ENCODE peak calls at places on chromosomes 7 and 10, in five cellular contexts. W is activated T-cell treated with anti-CD3 and anti-CD28 coated beads for 24 hours; V is NCI-H82; U is ureter; G is stimulated activated CD4-positive, alpha-beta T cell treated with anti-CD3 and anti-CD28 coated beads, Interleukin-4, amount 100 ng/mL, for 1 hour. S is an unnamed sample.

GRCh38 chr10:26474062-26474461 is 35.9 kb downstream of the APBB1IP start:
- DNase-seq in W (no peak), V (no peak), U (no peak), G (no peak), S (no peak)

GRCh38 chr10:19930936-19931859 is 115.0 kb downstream of the PLXDC2 start:
- DNase-seq in W (no peak), V (peak), U (peak), G (no peak), S (no peak)

GRCh38 chr10:31947144-31947926 is 18.7 kb upstream of the ARHGAP12 start:
- DNase-seq in W (no peak), V (no peak), U (peak), G (no peak), S (peak)

GRCh38 chr10:31977440-31978157 is 49.0 kb upstream of the ARHGAP12 start:
- DNase-seq in W (no peak), V (no peak), U (no peak), G (no peak), S (peak)

GRCh38 chr10:22652988-22653431 is 61.4 kb downstream of the PIP4K2A start:
- DNase-seq in W (no peak), V (no peak), U (no peak), G (peak), S (no peak)

GRCh38 chr10:101580486-101581399 is 7.3 kb downstream of the POLL start:
- DNase-seq in W (no peak), V (peak), U (no peak), G (no peak), S (no peak)

GRCh38 chr10:128000660-128001059 is 93.8 kb downstream of the PTPRE start:
- DNase-seq in W (no peak), V (no peak), U (no peak), G (no peak), S (no peak)

GRCh38 chr7:322708-323111 is 32.7 kb downstream of the FOXL3 start:
- DNase-seq in W (no peak), V (no peak), U (no peak), G (no peak), S (no peak)

GRCh38 chr7:30091431-30092386 is 43.1 kb upstream of the MTURN start:
- DNase-seq in W (no peak), V (no peak), U (no peak), G (no peak), S (no peak)

GRCh38 chr10:68251625-68252275 is 19.8 kb upstream of the ATOH7 start:
- DNase-seq in W (no peak), V (peak), U (no peak), G (no peak), S (peak)

GRCh38 chr7:101724957-101725356 is 92.5 kb upstream of the CUX1 start:
- DNase-seq in W (no peak), V (no peak), U (no peak), G (no peak), S (no peak)

GRCh38 chr10:35219906-35220890 is 93.6 kb downstream of the CREM start:
- DNase-seq in W (no peak), V (peak), U (no peak), G (no peak), S (no peak)

GRCh38 chr7:148882668-148883232 is 1.3 kb downstream of the EZH2 start:
- DNase-seq in W (no peak), V (peak), U (no peak), G (no peak), S (no peak)

GRCh38 chr10:75407296-75407715 is 5.7 kb upstream of the ZNF503 start:
- DNase-seq in W (no peak), V (no peak), U (no peak), G (no peak), S (no peak)

S was measured in GM12865.